ENCODE peak calls at places on chromosomes 5 and 9, in six cellular contexts. S, J, E, L, T and X are unnamed samples.

GRCh38 chr9:127847155-127847463 is 7.3 kb downstream of the ENG start:
- DNase-seq in L (no peak), J (no peak), E (no peak), T (no peak), S (no peak), X (no peak)

GRCh38 chr9:135514342-135515082 is 6.7 kb upstream of the LCN1 start:
- DNase-seq in L (no peak), E (no peak), S (no peak), J (no peak), T (no peak), X (no peak)

GRCh38 chr9:123394291-123395235 is 38.6 kb downstream of the CRB2 start:
- DNase-seq in T (no peak), S (no peak), L (no peak), E (no peak), J (no peak), X (no peak)

GRCh38 chr9:27248702-27249101 is 48.2 kb downstream of the EQTN start:
- DNase-seq in L (peak; percentile 10), J (no peak), T (no peak), E (no peak), S (no peak), X (no peak)

GRCh38 chr9:81771606-81772005 is 82.3 kb upstream of the TLE1 start:
- DNase-seq in J (no peak), L (peak; percentile 74), E (no peak), S (no peak), T (no peak), X (no peak)

GRCh38 chr9:136853596-136854112 is 1.5 kb downstream of the MAMDC4 start:
- DNase-seq in J (peak; percentile 24), S (no peak), T (no peak), L (no peak), E (no peak), X (no peak)

GRCh38 chr9:130110166-130110565 is 56.5 kb downstream of the GPR107 start:
- DNase-seq in L (no peak), E (no peak), S (no peak), J (no peak), T (no peak), X (no peak)

GRCh38 chr5:78527054-78527884 is 121.3 kb downstream of the LHFPL2 start:
- DNase-seq in E (no peak), L (peak; percentile 97), T (peak; percentile 82), J (no peak), S (no peak), X (peak; percentile 40)

GRCh38 chr5:124823336-124823849 is 77.0 kb upstream of the ZNF608 start:
- DNase-seq in L (no peak), J (no peak), T (no peak), S (no peak), E (no peak), X (no peak)

GRCh38 chr9:120344230-120344629 is 235.7 kb downstream of the CDK5RAP2 start:
- DNase-seq in T (no peak), L (peak; percentile 86), S (no peak), E (no peak), J (no peak), X (no peak)

GRCh38 chr9:71909887-71910601 is 949 bp downstream of the ABHD17B start:
- DNase-seq in J (peak; percentile 54), L (peak; percentile 39), E (peak; percentile 45), S (peak; percentile 67), T (peak; percentile 52), X (peak; percentile 86)

GRCh38 chr9:102087141-102087540 is 348.7 kb upstream of the GRIN3A start:
- DNase-seq in L (no peak), E (no peak), S (no peak), T (no peak), J (no peak), X (peak; percentile 6)

GRCh38 chr9:113737414-113738271 is 138.5 kb upstream of the ZNF618 start:
- DNase-seq in S (peak; percentile 73), T (peak; percentile 63), L (peak; percentile 43), J (peak; percentile 51), E (peak; percentile 62), X (peak; percentile 83)

GRCh38 chr9:98410185-98410697 is 154.8 kb upstream of the TBC1D2 start:
- DNase-seq in J (peak; percentile 4), S (peak; percentile 31), E (no peak), L (peak; percentile 86), T (peak; percentile 88), X (peak; percentile 66)

GRCh38 chr9:108108802-108109448 is 619.4 kb upstream of the KLF4 start:
- DNase-seq in L (peak; percentile 76), T (peak; percentile 77), J (no peak), E (no peak), S (no peak), X (no peak)

GRCh38 chr5:138949988-138950387 is 74.9 kb upstream of the LRRTM2 start:
- DNase-seq in T (no peak), S (no peak), L (no peak), J (no peak), E (no peak), X (no peak)

GRCh38 chr9:124869466-124869985 is 7.6 kb downstream of the ARPC5L start:
- DNase-seq in S (no peak), L (peak; percentile 20), T (no peak), E (peak; percentile 31), J (peak; percentile 55), X (peak; percentile 40)

GRCh38 chr9:84340535-84340934 is at the start of gene SLC28A3:
- DNase-seq in J (no peak), S (no peak), T (no peak), L (no peak), E (no peak), X (peak; percentile 11)

GRCh38 chr5:159021360-159022177 is 78.1 kb downstream of the EBF1 start:
- DNase-seq in J (no peak), L (no peak), S (no peak), T (no peak), E (no peak), X (peak; percentile 43)

GRCh38 chr9:27548055-27548741 is 18.6 kb upstream of the MOB3B start:
- DNase-seq in E (peak; percentile 6), S (no peak), T (peak; percentile 9), J (peak; percentile 18), L (no peak), X (peak; percentile 62)

GRCh38 chr9:127877566-127877998 is at the start of gene AK1:
- DNase-seq in J (no peak), E (no peak), T (peak; percentile 79), S (peak; percentile 41), L (peak; percentile 55), X (peak; percentile 81)

GRCh38 chr5:10452768-10453331 is 11.2 kb downstream of the ROPN1L start:
- DNase-seq in T (peak; percentile 80), E (peak; percentile 64), L (peak; percentile 86), S (peak; percentile 49), J (peak; percentile 82), X (peak; percentile 82)

GRCh38 chr9:136093995-136094881 is 851 bp downstream of the NACC2 start:
- DNase-seq in L (peak; percentile 64), E (no peak), J (no peak), T (peak; percentile 78), S (peak; percentile 29), X (peak; percentile 60)

GRCh38 chr5:58127486-58128220 is 332.2 kb downstream of the PLK2 start:
- DNase-seq in J (no peak), T (no peak), L (peak; percentile 22), E (no peak), S (no peak), X (no peak)

GRCh38 chr9:4566806-4567205 is 76.5 kb downstream of the SLC1A1 start:
- DNase-seq in T (no peak), L (no peak), J (no peak), S (no peak), E (no peak), X (no peak)

GRCh38 chr9:124133752-124134151 is 122.2 kb downstream of the LHX2 start:
- DNase-seq in T (peak; percentile 75), S (no peak), L (peak; percentile 29), E (no peak), J (peak; percentile 58), X (peak; percentile 63)

GRCh38 chr5:52041843-52042242 is 658.6 kb downstream of the ISL1 start:
- DNase-seq in E (no peak), S (no peak), T (no peak), L (no peak), J (no peak), X (no peak)

DNA sequence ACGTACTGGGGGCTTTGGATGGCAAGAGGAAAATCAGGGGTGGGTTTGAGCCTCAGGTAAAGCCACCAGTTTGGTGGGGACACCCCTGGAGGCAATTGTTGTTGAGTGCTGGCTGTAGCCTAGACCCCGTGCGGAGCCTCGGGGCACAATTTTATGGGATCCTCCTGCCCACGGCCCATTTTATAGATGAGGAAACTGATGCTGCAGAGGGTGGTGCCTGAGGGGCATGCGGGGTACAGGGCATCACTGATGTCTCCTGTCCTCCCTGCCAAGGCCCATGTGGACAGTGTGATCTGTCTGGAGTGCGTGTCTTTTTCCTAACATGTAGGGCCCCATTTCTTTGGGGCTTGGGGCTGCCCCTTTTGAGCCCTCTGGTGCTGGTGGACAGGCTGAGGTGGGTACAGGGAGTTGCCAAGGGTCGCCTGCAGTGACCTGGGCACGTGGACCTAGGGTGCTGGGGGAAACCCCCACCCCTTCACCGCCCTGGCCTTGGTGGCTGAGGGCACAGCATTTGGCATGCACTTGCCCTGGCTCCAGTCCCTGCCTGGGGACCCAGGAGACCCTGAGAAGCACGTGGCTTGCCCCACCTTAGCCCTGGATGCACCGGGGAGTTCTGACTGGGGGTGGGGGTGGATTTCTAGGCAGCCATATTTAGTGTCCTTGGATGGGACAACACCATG is 22.1 kb downstream of the WNK2 start:
- DNase-seq in S (no peak), T (no peak), L (no peak), E (no peak), J (no peak), X (no peak)
- H3K4me2 ChIP-seq in S (no peak overlapping the region), T (no peak overlapping the region), L (no peak overlapping the region), E (no peak overlapping the region), J (no peak overlapping the region), X (peak overlapping the region; percentile 38)

GRCh38 chr5:176440932-176441706 is 7.1 kb upstream of the FAF2 start:
- DNase-seq in E (no peak), J (no peak), S (no peak), L (peak; percentile 25), T (peak; percentile 64), X (no peak)
- H3K4me1 ChIP-seq in E (peaks cover 7% of the 10 kb centered on the region), J (peaks cover 11% of the 10 kb centered on the region), S (peaks cover 3% of the 10 kb centered on the region), L (peaks cover 2% of the 10 kb centered on the region), T (peaks cover 29% of the 10 kb centered on the region), X (peaks cover 9% of the 10 kb centered on the region)

DNA sequence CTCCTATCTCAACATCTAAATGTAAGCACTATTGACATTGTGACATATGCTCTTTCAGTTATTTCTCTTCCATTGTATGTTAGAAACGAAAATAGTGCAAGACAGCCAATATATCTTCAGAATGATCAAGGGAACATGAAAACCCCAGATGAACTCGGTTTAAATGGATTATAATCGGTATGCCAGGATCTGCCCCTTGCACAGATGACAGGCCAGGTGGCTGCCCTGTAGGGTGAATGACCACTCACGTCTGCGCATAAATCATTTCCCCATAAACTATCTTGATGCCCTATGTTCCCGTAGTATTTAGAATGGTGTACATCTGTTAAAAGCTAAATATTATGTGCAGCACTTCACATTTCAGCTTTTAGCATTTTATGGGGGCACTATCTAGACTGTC is 69.7 kb upstream of the RANBP3L start:
- DNase-seq in L (no peak), E (no peak), J (no peak), T (no peak), S (no peak), X (no peak)
- H3K4me2 ChIP-seq in L (no peak overlapping the region), E (no peak overlapping the region), J (no peak overlapping the region), T (no peak overlapping the region), S (no peak overlapping the region), X (no peak overlapping the region)

DNA sequence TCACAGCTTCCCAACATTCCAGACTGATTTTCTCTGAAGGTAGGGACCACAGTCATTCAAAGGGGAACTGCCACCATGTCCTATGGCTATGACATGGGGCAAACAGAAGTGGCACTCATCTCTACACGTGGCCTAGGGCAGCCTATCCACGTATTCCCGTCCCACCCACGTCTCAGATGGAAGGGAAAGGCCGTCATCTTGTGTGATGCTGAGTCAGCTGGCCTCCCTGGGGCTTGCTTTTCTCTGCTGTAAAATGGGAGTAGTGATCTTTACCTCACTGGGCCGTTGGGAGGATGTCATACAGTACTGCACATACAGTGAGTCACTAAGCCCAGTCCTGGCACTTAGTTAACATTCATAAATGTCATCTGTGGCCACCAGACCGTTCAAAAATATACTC is 72.3 kb downstream of the RAPGEF1 start:
- DNase-seq in E (no peak), T (no peak), S (no peak), J (no peak), L (peak; percentile 40), X (no peak)
- H3K4me1 ChIP-seq in E (peaks cover 4% of the 10 kb centered on the region), T (peaks cover 13% of the 10 kb centered on the region), S (peaks cover 13% of the 10 kb centered on the region), J (peaks cover 99% of the 10 kb centered on the region), L (peaks cover 21% of the 10 kb centered on the region), X (peaks cover 28% of the 10 kb centered on the region)